ENCODE peak calls at places on chromosomes 2 and 18, in five cellular contexts. One of them, this sample, is unnamed.

GRCh38 chr2:12742891-12743290 is 26.2 kb downstream of the TRIB2 start:
- DNase-seq in CD8-positive, alpha-beta memory T cell: no peak
- DNase-seq in heart right ventricle: no peak
- DNase-seq in testis: no peak
- DNase-seq in CD4-positive, CD25-positive, alpha-beta regulatory T cell: no peak
- DNase-seq in this sample: no peak

GRCh38 chr2:118177932-118178331 is 89.7 kb downstream of the INSIG2 start:
- DNase-seq in heart right ventricle: no peak
- DNase-seq in CD8-positive, alpha-beta memory T cell: no peak
- DNase-seq in testis: no peak
- DNase-seq in CD4-positive, CD25-positive, alpha-beta regulatory T cell: no peak
- DNase-seq in this sample: no peak

GRCh38 chr2:54966165-54966819 is 84.0 kb downstream of the RTN4 start:
- DNase-seq in heart right ventricle: no peak
- DNase-seq in testis: no peak
- DNase-seq in CD4-positive, CD25-positive, alpha-beta regulatory T cell: no peak
- DNase-seq in CD8-positive, alpha-beta memory T cell: no peak
- DNase-seq in this sample: no peak

GRCh38 chr18:32582455-32582854 is 111.8 kb upstream of the GAREM1 start:
- DNase-seq in CD4-positive, CD25-positive, alpha-beta regulatory T cell: no peak
- DNase-seq in testis: no peak
- DNase-seq in heart right ventricle: no peak
- DNase-seq in CD8-positive, alpha-beta memory T cell: no peak
- DNase-seq in this sample: no peak

GRCh38 chr2:200618590-200619021 is 32.8 kb downstream of the AOX1 start:
- DNase-seq in CD8-positive, alpha-beta memory T cell: no peak
- DNase-seq in testis: peak; percentile 26
- DNase-seq in heart right ventricle: no peak
- DNase-seq in CD4-positive, CD25-positive, alpha-beta regulatory T cell: no peak
- DNase-seq in this sample: no peak

GRCh38 chr2:174051741-174052638 is 86.8 kb upstream of the SP3 start:
- DNase-seq in heart right ventricle: no peak
- DNase-seq in testis: no peak
- DNase-seq in CD4-positive, CD25-positive, alpha-beta regulatory T cell: no peak
- DNase-seq in CD8-positive, alpha-beta memory T cell: no peak
- DNase-seq in this sample: no peak

GRCh38 chr2:191280834-191281756 is 35.9 kb downstream of the MYO1B start:
- DNase-seq in heart right ventricle: no peak
- DNase-seq in CD8-positive, alpha-beta memory T cell: no peak
- DNase-seq in testis: no peak
- DNase-seq in CD4-positive, CD25-positive, alpha-beta regulatory T cell: no peak
- DNase-seq in this sample: no peak

GRCh38 chr2:28336993-28337627 is 55.5 kb upstream of the FOSL2 start:
- DNase-seq in CD4-positive, CD25-positive, alpha-beta regulatory T cell: no peak
- DNase-seq in CD8-positive, alpha-beta memory T cell: no peak
- DNase-seq in testis: no peak
- DNase-seq in heart right ventricle: no peak
- DNase-seq in this sample: no peak

GRCh38 chr18:26963292-26963691 is 97.8 kb upstream of the AQP4 start:
- DNase-seq in CD8-positive, alpha-beta memory T cell: no peak
- DNase-seq in heart right ventricle: no peak
- DNase-seq in testis: no peak
- DNase-seq in CD4-positive, CD25-positive, alpha-beta regulatory T cell: no peak
- DNase-seq in this sample: no peak

GRCh38 chr2:207692206-207693065 is 19.0 kb upstream of the CCNYL1 start:
- DNase-seq in CD8-positive, alpha-beta memory T cell: peak; percentile 20
- DNase-seq in testis: peak; percentile 60
- DNase-seq in CD4-positive, CD25-positive, alpha-beta regulatory T cell: peak; percentile 43
- DNase-seq in heart right ventricle: peak; percentile 51
- DNase-seq in this sample: no peak

GRCh38 chr18:55779711-55780590 is 192.0 kb upstream of the TCF4 start:
- DNase-seq in heart right ventricle: peak; percentile 34
- DNase-seq in CD8-positive, alpha-beta memory T cell: no peak
- DNase-seq in CD4-positive, CD25-positive, alpha-beta regulatory T cell: no peak
- DNase-seq in testis: peak; percentile 52
- DNase-seq in this sample: no peak

DNA sequence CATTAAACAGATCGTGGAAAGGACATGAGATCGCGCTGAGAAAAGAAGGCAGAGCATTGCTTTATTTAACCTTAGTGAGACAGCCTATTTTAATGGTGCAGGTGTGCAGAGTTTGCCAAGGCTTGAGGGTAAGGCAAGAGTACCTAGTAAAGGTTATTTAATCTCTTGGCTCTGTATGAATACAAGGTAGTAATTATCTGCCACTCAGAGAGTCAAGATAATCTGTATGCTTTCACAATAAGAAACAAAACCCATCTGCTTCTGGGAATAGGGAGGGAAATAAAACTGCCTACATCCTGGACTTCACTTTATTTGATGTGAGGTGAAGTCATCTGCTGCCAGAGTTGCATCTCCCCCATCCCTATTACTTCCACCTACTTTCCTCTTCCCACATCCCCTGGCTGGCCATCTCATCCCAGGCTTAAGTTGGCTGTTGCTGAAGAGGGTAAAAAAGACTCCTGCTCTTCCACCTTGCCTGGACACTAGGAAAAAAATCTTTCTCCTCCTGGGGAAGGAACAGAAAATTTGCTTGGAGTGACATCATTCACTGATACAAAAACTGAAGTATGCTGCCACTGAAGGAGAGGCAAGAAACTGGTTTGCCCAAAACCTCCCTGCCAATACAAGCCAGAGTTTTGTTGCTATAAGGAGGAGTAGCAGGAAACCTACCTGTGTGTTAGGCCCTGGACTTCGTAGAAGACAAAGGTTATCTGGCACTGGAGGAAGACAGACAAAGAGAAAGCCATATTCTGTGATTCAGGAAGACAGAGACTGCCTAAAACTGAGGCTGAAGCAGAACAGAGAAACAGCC is 35.8 kb upstream of the ARHGAP25 start:
- DNase-seq in testis: no peak
- DNase-seq in CD8-positive, alpha-beta memory T cell: no peak
- DNase-seq in heart right ventricle: no peak
- DNase-seq in CD4-positive, CD25-positive, alpha-beta regulatory T cell: no peak
- DNase-seq in this sample: no peak
- H3K9me3 ChIP-seq in testis: no peaks in the 10 kb centered on the region
- H3K9me3 ChIP-seq in CD8-positive, alpha-beta memory T cell: no peaks in the 10 kb centered on the region
- H3K9me3 ChIP-seq in heart right ventricle: no peaks in the 10 kb centered on the region
- H3K9me3 ChIP-seq in CD4-positive, CD25-positive, alpha-beta regulatory T cell: no peaks in the 10 kb centered on the region
- H3K9me3 ChIP-seq in this sample: no peaks in the 10 kb centered on the region

GRCh38 chr18:14106906-14107305 is 25.3 kb downstream of the ZNF519 start:
- DNase-seq in CD8-positive, alpha-beta memory T cell: no peak
- DNase-seq in heart right ventricle: no peak
- DNase-seq in testis: no peak
- DNase-seq in CD4-positive, CD25-positive, alpha-beta regulatory T cell: no peak
- DNase-seq in this sample: no peak
- H3K9me3 ChIP-seq in CD8-positive, alpha-beta memory T cell: peaks cover 19% of the 10 kb centered on the region
- H3K9me3 ChIP-seq in heart right ventricle: peaks cover 6% of the 10 kb centered on the region
- H3K9me3 ChIP-seq in testis: no peaks in the 10 kb centered on the region
- H3K9me3 ChIP-seq in CD4-positive, CD25-positive, alpha-beta regulatory T cell: peaks cover 42% of the 10 kb centered on the region
- H3K9me3 ChIP-seq in this sample: peaks cover 6% of the 10 kb centered on the region

GRCh38 chr2:144751142-144751905 is 231.4 kb upstream of the ZEB2 start:
- DNase-seq in CD8-positive, alpha-beta memory T cell: no peak
- DNase-seq in CD4-positive, CD25-positive, alpha-beta regulatory T cell: no peak
- DNase-seq in testis: no peak
- DNase-seq in heart right ventricle: no peak
- DNase-seq in this sample: no peak
- H3K9me3 ChIP-seq in CD8-positive, alpha-beta memory T cell: no peaks in the 10 kb centered on the region
- H3K9me3 ChIP-seq in CD4-positive, CD25-positive, alpha-beta regulatory T cell: peaks cover 15% of the 10 kb centered on the region
- H3K9me3 ChIP-seq in testis: no peaks in the 10 kb centered on the region
- H3K9me3 ChIP-seq in heart right ventricle: peaks cover 27% of the 10 kb centered on the region
- H3K9me3 ChIP-seq in this sample: no peaks in the 10 kb centered on the region

DNA sequence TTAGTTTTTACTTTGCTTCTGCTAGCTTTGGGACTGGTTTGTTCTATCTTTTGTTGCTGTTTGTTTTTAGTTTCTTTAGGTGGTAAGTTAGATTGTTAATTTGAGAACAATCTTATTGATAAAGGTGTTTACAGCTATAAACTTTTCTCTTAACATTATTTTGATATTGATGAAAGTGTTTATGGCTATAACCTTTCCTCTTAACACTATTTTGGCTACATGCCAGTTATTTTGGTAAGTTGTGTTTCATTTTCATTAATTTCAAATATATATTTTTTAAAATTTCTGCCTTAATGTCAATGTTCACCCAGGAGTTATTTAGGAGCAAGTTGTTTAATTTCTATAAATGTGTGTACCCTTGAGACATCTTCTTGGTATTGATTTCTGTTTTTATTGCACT is 229.6 kb upstream of the SYT4 start:
- DNase-seq in CD4-positive, CD25-positive, alpha-beta regulatory T cell: no peak
- DNase-seq in testis: no peak
- DNase-seq in heart right ventricle: no peak
- DNase-seq in CD8-positive, alpha-beta memory T cell: no peak
- DNase-seq in this sample: no peak
- H3K9me3 ChIP-seq in CD4-positive, CD25-positive, alpha-beta regulatory T cell: peaks cover 8% of the 10 kb centered on the region
- H3K9me3 ChIP-seq in testis: no peaks in the 10 kb centered on the region
- H3K9me3 ChIP-seq in heart right ventricle: no peaks in the 10 kb centered on the region
- H3K9me3 ChIP-seq in CD8-positive, alpha-beta memory T cell: peaks cover 12% of the 10 kb centered on the region
- H3K9me3 ChIP-seq in this sample: peaks cover 3% of the 10 kb centered on the region

DNA sequence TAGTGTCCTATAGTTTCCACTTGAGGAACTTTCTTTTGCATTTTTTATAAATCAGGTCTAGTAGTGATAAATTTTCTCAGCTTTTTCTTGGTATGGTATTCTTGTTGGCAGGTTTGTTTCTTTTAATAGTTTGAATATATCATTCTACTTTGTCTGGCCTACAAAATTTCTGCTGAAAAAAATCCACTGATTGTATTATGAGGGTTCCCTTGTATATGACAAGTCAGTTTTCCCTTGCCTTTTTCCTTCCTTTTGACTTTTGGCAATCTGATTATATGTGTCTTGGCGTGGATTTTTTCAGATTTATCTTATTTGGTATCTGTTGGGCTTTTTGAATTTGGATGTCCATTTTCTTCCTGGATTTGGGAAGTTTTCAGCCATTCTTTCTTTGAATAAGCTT is 41.9 kb downstream of the MOCOS start:
- DNase-seq in CD8-positive, alpha-beta memory T cell: no peak
- DNase-seq in CD4-positive, CD25-positive, alpha-beta regulatory T cell: no peak
- DNase-seq in testis: no peak
- DNase-seq in heart right ventricle: no peak
- DNase-seq in this sample: no peak
- H3K9me3 ChIP-seq in CD8-positive, alpha-beta memory T cell: peaks cover 9% of the 10 kb centered on the region
- H3K9me3 ChIP-seq in CD4-positive, CD25-positive, alpha-beta regulatory T cell: peaks cover 19% of the 10 kb centered on the region
- H3K9me3 ChIP-seq in testis: no peaks in the 10 kb centered on the region
- H3K9me3 ChIP-seq in heart right ventricle: peaks cover 26% of the 10 kb centered on the region
- H3K9me3 ChIP-seq in this sample: peaks cover 4% of the 10 kb centered on the region

DNA sequence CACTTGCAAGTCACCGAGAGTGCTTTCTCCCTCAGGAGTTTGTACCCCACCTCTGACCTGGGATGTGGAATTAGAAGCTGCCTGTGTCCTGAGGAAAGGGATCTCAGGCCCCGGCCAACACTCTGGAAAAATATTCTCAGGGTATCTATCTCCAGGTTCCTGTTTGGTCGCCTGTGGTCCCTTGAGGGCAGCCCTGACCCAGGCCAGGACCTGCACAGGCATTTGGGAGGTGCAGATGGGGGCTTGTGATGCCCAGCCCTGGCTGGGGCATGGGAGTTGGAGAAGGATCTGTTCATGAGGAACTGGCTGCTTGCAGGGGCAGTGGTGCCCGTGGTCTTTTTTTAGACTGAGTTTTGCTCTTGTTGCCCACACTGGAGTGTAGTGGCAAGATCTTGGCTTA is 46.3 kb downstream of the MYCN start:
- DNase-seq in testis: no peak
- DNase-seq in CD8-positive, alpha-beta memory T cell: no peak
- DNase-seq in CD4-positive, CD25-positive, alpha-beta regulatory T cell: no peak
- DNase-seq in heart right ventricle: no peak
- DNase-seq in this sample: no peak
- H3K9me3 ChIP-seq in testis: no peaks in the 10 kb centered on the region
- H3K9me3 ChIP-seq in CD8-positive, alpha-beta memory T cell: no peaks in the 10 kb centered on the region
- H3K9me3 ChIP-seq in CD4-positive, CD25-positive, alpha-beta regulatory T cell: no peaks in the 10 kb centered on the region
- H3K9me3 ChIP-seq in heart right ventricle: no peaks in the 10 kb centered on the region
- H3K9me3 ChIP-seq in this sample: no peaks in the 10 kb centered on the region

GRCh38 chr2:223922308-223922707 is 22.8 kb downstream of the WDFY1 start:
- DNase-seq in CD8-positive, alpha-beta memory T cell: no peak
- DNase-seq in heart right ventricle: no peak
- DNase-seq in testis: no peak
- DNase-seq in CD4-positive, CD25-positive, alpha-beta regulatory T cell: no peak
- DNase-seq in this sample: no peak

GRCh38 chr2:223928113-223929006 is 16.8 kb downstream of the WDFY1 start:
- DNase-seq in CD4-positive, CD25-positive, alpha-beta regulatory T cell: no peak
- DNase-seq in heart right ventricle: no peak
- DNase-seq in CD8-positive, alpha-beta memory T cell: no peak
- DNase-seq in testis: no peak
- DNase-seq in this sample: no peak

GRCh38 chr2:223921204-223921603 is 23.9 kb downstream of the WDFY1 start:
- DNase-seq in heart right ventricle: no peak
- DNase-seq in testis: no peak
- DNase-seq in CD4-positive, CD25-positive, alpha-beta regulatory T cell: no peak
- DNase-seq in CD8-positive, alpha-beta memory T cell: no peak
- DNase-seq in this sample: no peak

GRCh38 chr2:223923976-223924375 is 21.2 kb downstream of the WDFY1 start:
- DNase-seq in heart right ventricle: no peak
- DNase-seq in CD8-positive, alpha-beta memory T cell: no peak
- DNase-seq in testis: no peak
- DNase-seq in CD4-positive, CD25-positive, alpha-beta regulatory T cell: no peak
- DNase-seq in this sample: no peak

DNA sequence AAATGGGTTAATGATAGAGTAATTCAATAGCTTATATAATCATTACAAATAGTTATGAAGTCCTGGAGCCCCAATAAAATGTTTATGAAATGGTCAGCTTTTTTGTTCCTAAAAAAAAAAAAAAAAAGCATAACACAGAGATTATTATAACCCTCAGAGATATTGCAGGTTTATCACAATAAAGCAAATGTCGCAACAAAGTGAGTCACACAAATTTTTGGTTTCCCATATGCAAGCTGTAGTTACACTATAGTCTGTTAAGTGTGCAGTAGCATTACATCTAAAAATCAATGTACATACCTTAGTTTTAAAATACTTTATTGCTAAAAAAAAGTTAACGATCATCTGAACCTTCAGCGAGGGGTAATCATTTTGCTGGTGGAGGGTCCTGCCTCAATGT is 20.0 kb downstream of the WDFY1 start:
- DNase-seq in heart right ventricle: no peak
- DNase-seq in testis: no peak
- DNase-seq in CD8-positive, alpha-beta memory T cell: no peak
- DNase-seq in CD4-positive, CD25-positive, alpha-beta regulatory T cell: no peak
- DNase-seq in this sample: no peak
- H3K9me3 ChIP-seq in heart right ventricle: peaks cover 4% of the 10 kb centered on the region
- H3K9me3 ChIP-seq in testis: no peaks in the 10 kb centered on the region
- H3K9me3 ChIP-seq in CD8-positive, alpha-beta memory T cell: no peaks in the 10 kb centered on the region
- H3K9me3 ChIP-seq in CD4-positive, CD25-positive, alpha-beta regulatory T cell: no peaks in the 10 kb centered on the region
- H3K9me3 ChIP-seq in this sample: no peaks in the 10 kb centered on the region

This sample was measured in T-helper 17 cell.